ENCODE peak calls at places on chromosome 19, in six cellular contexts. One of them, this sample, is unnamed. For H3K4me1, the result is how much of the 10 kb centered on the place peaks cover.

GRCh38 chr19:39133431-39134270 is 8.1 kb downstream of the PAK4 start:
- DNase-seq in HepG2: no peak
- DNase-seq in ovary: peak
- DNase-seq in sigmoid colon: no peak
- DNase-seq in stomach: peak
- DNase-seq in tibial nerve: no peak
- DNase-seq in this sample: peak

GRCh38 chr19:44681992-44682790 is 10.9 kb downstream of the CEACAM19 start:
- DNase-seq in HepG2: no peak
- DNase-seq in ovary: no peak
- DNase-seq in sigmoid colon: no peak
- DNase-seq in stomach: no peak
- DNase-seq in tibial nerve: no peak
- DNase-seq in this sample: no peak

GRCh38 chr19:33438016-33438671 is 64.6 kb downstream of the CEBPG start:
- DNase-seq in HepG2: no peak
- DNase-seq in ovary: peak
- DNase-seq in sigmoid colon: peak
- DNase-seq in stomach: no peak
- DNase-seq in tibial nerve: no peak
- DNase-seq in this sample: no peak

GRCh38 chr19:52735734-52736133 is 890 bp upstream of the ZNF611 start:
- DNase-seq in HepG2: peak
- DNase-seq in ovary: peak
- DNase-seq in sigmoid colon: peak
- DNase-seq in stomach: peak
- DNase-seq in tibial nerve: peak
- DNase-seq in this sample: peak

GRCh38 chr19:41570179-41570578 is 5.8 kb upstream of the CEACAM21 start:
- DNase-seq in HepG2: no peak
- DNase-seq in ovary: no peak
- DNase-seq in sigmoid colon: no peak
- DNase-seq in stomach: no peak
- DNase-seq in tibial nerve: no peak
- DNase-seq in this sample: no peak

GRCh38 chr19:32224371-32225244 is 120.8 kb upstream of the ZNF507 start:
- DNase-seq in HepG2: peak
- DNase-seq in ovary: peak
- DNase-seq in sigmoid colon: no peak
- DNase-seq in stomach: peak
- DNase-seq in tibial nerve: peak
- DNase-seq in this sample: peak

GRCh38 chr19:35715355-35715809 is 2.4 kb upstream of the KMT2B start:
- DNase-seq in HepG2: no peak
- DNase-seq in ovary: no peak
- DNase-seq in sigmoid colon: no peak
- DNase-seq in stomach: no peak
- DNase-seq in tibial nerve: no peak
- DNase-seq in this sample: no peak

GRCh38 chr19:2804156-2805004 is 15.3 kb upstream of the ZNF554 start:
- DNase-seq in HepG2: no peak
- DNase-seq in ovary: no peak
- DNase-seq in sigmoid colon: no peak
- DNase-seq in stomach: no peak
- DNase-seq in tibial nerve: no peak
- DNase-seq in this sample: no peak

GRCh38 chr19:38711726-38712153 is 32.5 kb downstream of the CAPN12 start:
- DNase-seq in HepG2: no peak
- DNase-seq in ovary: peak
- DNase-seq in sigmoid colon: peak
- DNase-seq in stomach: no peak
- DNase-seq in tibial nerve: no peak
- DNase-seq in this sample: peak

GRCh38 chr19:35777411-35777841 is 2.1 kb downstream of the ARHGAP33 start:
- DNase-seq in HepG2: peak
- DNase-seq in ovary: no peak
- DNase-seq in sigmoid colon: no peak
- DNase-seq in stomach: no peak
- DNase-seq in tibial nerve: no peak
- DNase-seq in this sample: no peak

GRCh38 chr19:55156202-55157063 is 1.1 kb downstream of the TNNI3 start:
- DNase-seq in HepG2: peak
- DNase-seq in ovary: no peak
- DNase-seq in sigmoid colon: no peak
- DNase-seq in stomach: peak
- DNase-seq in tibial nerve: no peak
- DNase-seq in this sample: peak

GRCh38 chr19:2923510-2923909 is 21.3 kb downstream of the ZNF77 start:
- DNase-seq in HepG2: peak
- DNase-seq in ovary: no peak
- DNase-seq in sigmoid colon: no peak
- DNase-seq in stomach: no peak
- DNase-seq in tibial nerve: no peak
- DNase-seq in this sample: no peak

GRCh38 chr19:16957151-16957662 is 68.4 kb downstream of the F2RL3 start:
- DNase-seq in HepG2: no peak
- DNase-seq in ovary: no peak
- DNase-seq in sigmoid colon: no peak
- DNase-seq in stomach: no peak
- DNase-seq in tibial nerve: peak
- DNase-seq in this sample: no peak

GRCh38 chr19:9768175-9769112 is at the start of gene ZNF846:
- DNase-seq in HepG2: peak
- DNase-seq in ovary: peak
- DNase-seq in sigmoid colon: peak
- DNase-seq in stomach: peak
- DNase-seq in tibial nerve: peak
- DNase-seq in this sample: peak
- TF ChIP-seq EP300 in HepG2: peak
- TF ChIP-seq EP300 in ovary: peak
- TF ChIP-seq EP300 in sigmoid colon: no peak
- TF ChIP-seq EP300 in stomach: no peak
- TF ChIP-seq EP300 in tibial nerve: peak
- TF ChIP-seq EP300 in this sample: no peak

GRCh38 chr19:5775668-5776309 is 8.8 kb downstream of the PRR22 start:
- DNase-seq in HepG2: no peak
- DNase-seq in ovary: no peak
- DNase-seq in sigmoid colon: no peak
- DNase-seq in stomach: no peak
- DNase-seq in tibial nerve: no peak
- DNase-seq in this sample: no peak

GRCh38 chr19:5767949-5768348 is 16.6 kb downstream of the PRR22 start:
- DNase-seq in HepG2: peak
- DNase-seq in ovary: no peak
- DNase-seq in sigmoid colon: no peak
- DNase-seq in stomach: no peak
- DNase-seq in tibial nerve: no peak
- DNase-seq in this sample: no peak

GRCh38 chr19:5773276-5773675 is 11.3 kb downstream of the PRR22 start:
- DNase-seq in HepG2: no peak
- DNase-seq in ovary: no peak
- DNase-seq in sigmoid colon: no peak
- DNase-seq in stomach: no peak
- DNase-seq in tibial nerve: no peak
- DNase-seq in this sample: no peak

GRCh38 chr19:5774921-5775320 is 9.6 kb downstream of the PRR22 start:
- DNase-seq in HepG2: no peak
- DNase-seq in ovary: no peak
- DNase-seq in sigmoid colon: no peak
- DNase-seq in stomach: no peak
- DNase-seq in tibial nerve: no peak
- DNase-seq in this sample: no peak

DNA sequence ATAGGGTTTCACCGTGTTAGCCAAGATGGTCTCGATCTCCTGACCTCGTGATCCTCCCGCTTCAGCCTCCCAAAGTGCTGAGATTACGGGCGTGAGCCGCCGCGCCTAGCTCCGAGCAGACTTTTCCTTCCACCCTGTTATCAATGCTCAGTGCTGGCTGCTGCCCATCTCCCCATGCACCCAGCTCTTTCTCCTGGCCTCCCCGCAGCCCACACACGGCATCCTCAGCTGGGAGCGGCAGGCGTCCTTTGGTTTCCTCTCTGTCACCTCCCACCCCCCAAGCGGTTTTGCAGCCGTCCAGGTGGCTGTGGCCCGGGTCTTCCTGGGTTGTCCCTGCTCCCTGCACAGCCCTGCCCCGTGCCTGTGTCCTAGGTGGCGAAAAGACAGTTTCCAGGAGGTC is 12.1 kb downstream of the PRR22 start:
- DNase-seq in HepG2: no peak
- DNase-seq in ovary: no peak
- DNase-seq in sigmoid colon: no peak
- DNase-seq in stomach: no peak
- DNase-seq in tibial nerve: no peak
- DNase-seq in this sample: no peak
- H3K4me1 ChIP-seq in HepG2: under half
- H3K4me1 ChIP-seq in ovary: under half
- H3K4me1 ChIP-seq in sigmoid colon: under half
- H3K4me1 ChIP-seq in stomach: under half
- H3K4me1 ChIP-seq in tibial nerve: under half
- H3K4me1 ChIP-seq in this sample: under half

GRCh38 chr19:46533085-46534081 is 37.7 kb upstream of the PNMA8B start:
- DNase-seq in HepG2: no peak
- DNase-seq in ovary: no peak
- DNase-seq in sigmoid colon: peak
- DNase-seq in stomach: no peak
- DNase-seq in tibial nerve: no peak
- DNase-seq in this sample: no peak
- TF ChIP-seq EP300 in HepG2: no peak
- TF ChIP-seq EP300 in ovary: no peak
- TF ChIP-seq EP300 in sigmoid colon: no peak
- TF ChIP-seq EP300 in stomach: no peak
- TF ChIP-seq EP300 in tibial nerve: no peak
- TF ChIP-seq EP300 in this sample: no peak

GRCh38 chr19:1421958-1422305 is 14.5 kb downstream of the DAZAP1 start:
- DNase-seq in HepG2: no peak
- DNase-seq in ovary: no peak
- DNase-seq in sigmoid colon: no peak
- DNase-seq in stomach: no peak
- DNase-seq in tibial nerve: no peak
- DNase-seq in this sample: no peak
- H3K4me1 ChIP-seq in HepG2: half or more
- H3K4me1 ChIP-seq in ovary: under half
- H3K4me1 ChIP-seq in sigmoid colon: under half
- H3K4me1 ChIP-seq in stomach: under half
- H3K4me1 ChIP-seq in tibial nerve: under half
- H3K4me1 ChIP-seq in this sample: under half

GRCh38 chr19:12333162-12334159 is at the start of gene ZNF563:
- DNase-seq in HepG2: peak
- DNase-seq in ovary: peak
- DNase-seq in sigmoid colon: peak
- DNase-seq in stomach: peak
- DNase-seq in tibial nerve: peak
- DNase-seq in this sample: peak
- TF ChIP-seq EP300 in HepG2: no peak
- TF ChIP-seq EP300 in ovary: no peak
- TF ChIP-seq EP300 in sigmoid colon: no peak
- TF ChIP-seq EP300 in stomach: no peak
- TF ChIP-seq EP300 in tibial nerve: no peak
- TF ChIP-seq EP300 in this sample: no peak

GRCh38 chr19:40302224-40303011 is 17.3 kb upstream of the AKT2 start:
- DNase-seq in HepG2: no peak
- DNase-seq in ovary: no peak
- DNase-seq in sigmoid colon: no peak
- DNase-seq in stomach: no peak
- DNase-seq in tibial nerve: no peak
- DNase-seq in this sample: no peak

GRCh38 chr19:40298026-40298425 is 12.9 kb upstream of the AKT2 start:
- DNase-seq in HepG2: no peak
- DNase-seq in ovary: no peak
- DNase-seq in sigmoid colon: no peak
- DNase-seq in stomach: no peak
- DNase-seq in tibial nerve: no peak
- DNase-seq in this sample: no peak

GRCh38 chr19:40304306-40304705 is 19.2 kb upstream of the AKT2 start:
- DNase-seq in HepG2: no peak
- DNase-seq in ovary: no peak
- DNase-seq in sigmoid colon: no peak
- DNase-seq in stomach: no peak
- DNase-seq in tibial nerve: no peak
- DNase-seq in this sample: no peak

GRCh38 chr19:40303765-40304164 is 18.6 kb upstream of the AKT2 start:
- DNase-seq in HepG2: no peak
- DNase-seq in ovary: no peak
- DNase-seq in sigmoid colon: no peak
- DNase-seq in stomach: no peak
- DNase-seq in tibial nerve: no peak
- DNase-seq in this sample: no peak

GRCh38 chr19:40300668-40301067 is 15.5 kb upstream of the AKT2 start:
- DNase-seq in HepG2: no peak
- DNase-seq in ovary: no peak
- DNase-seq in sigmoid colon: no peak
- DNase-seq in stomach: no peak
- DNase-seq in tibial nerve: no peak
- DNase-seq in this sample: no peak
- H3K4me1 ChIP-seq in HepG2: under half
- H3K4me1 ChIP-seq in ovary: under half
- H3K4me1 ChIP-seq in sigmoid colon: under half
- H3K4me1 ChIP-seq in stomach: under half
- H3K4me1 ChIP-seq in tibial nerve: under half
- H3K4me1 ChIP-seq in this sample: under half

DNA sequence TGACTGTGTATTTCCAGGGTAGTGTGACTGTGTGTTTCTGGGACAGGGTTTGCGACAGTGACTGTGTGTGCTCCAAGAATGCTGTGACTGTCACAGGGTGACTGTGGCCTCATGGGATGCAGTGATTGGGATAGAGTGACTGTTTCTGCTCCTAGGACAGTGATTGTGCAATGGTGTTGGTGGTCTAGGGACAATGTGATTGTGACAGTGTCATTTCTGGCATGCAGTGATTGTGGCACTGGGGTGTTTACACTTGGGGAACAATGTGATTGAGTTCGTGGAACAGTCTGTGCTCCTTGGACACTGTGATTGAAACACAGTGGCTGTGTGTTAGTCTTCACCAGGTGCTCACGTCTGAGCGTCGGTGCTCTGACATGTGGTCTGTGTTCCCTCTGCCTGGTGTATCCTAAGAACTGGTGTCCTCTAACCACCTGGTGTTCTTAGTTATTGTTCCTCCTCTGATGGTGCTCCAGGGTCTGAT is 1.7 kb downstream of the PDE4A start:
- DNase-seq in HepG2: no peak
- DNase-seq in ovary: no peak
- DNase-seq in sigmoid colon: no peak
- DNase-seq in stomach: no peak
- DNase-seq in tibial nerve: no peak
- DNase-seq in this sample: no peak
- TF ChIP-seq EP300 in HepG2: no peak
- TF ChIP-seq EP300 in ovary: no peak
- TF ChIP-seq EP300 in sigmoid colon: no peak
- TF ChIP-seq EP300 in stomach: no peak
- TF ChIP-seq EP300 in tibial nerve: no peak
- TF ChIP-seq EP300 in this sample: no peak

GRCh38 chr19:1511318-1511988 is 1.4 kb downstream of the ADAMTSL5 start:
- DNase-seq in HepG2: no peak
- DNase-seq in ovary: no peak
- DNase-seq in sigmoid colon: no peak
- DNase-seq in stomach: no peak
- DNase-seq in tibial nerve: no peak
- DNase-seq in this sample: no peak
- H3K4me1 ChIP-seq in HepG2: under half
- H3K4me1 ChIP-seq in ovary: under half
- H3K4me1 ChIP-seq in sigmoid colon: under half
- H3K4me1 ChIP-seq in stomach: under half
- H3K4me1 ChIP-seq in tibial nerve: half or more
- H3K4me1 ChIP-seq in this sample: under half

This sample was measured in transverse colon.